ENCODE peak calls at places on chromosomes 3 and 15, in four cellular contexts. W is foreskin fibroblast, O is cardiac muscle cell, I is mesothelial cell of epicardium. B is an unnamed sample.
A peak's percentile ranks its signal among the peaks of the same experiment; 100 is the strongest.

GRCh38 chr3:187739561-187740445 is 5.5 kb downstream of the BCL6 start:
- DNase-seq in W (peak; percentile 93), O (peak; percentile 96), I (peak; percentile 68), B (peak; percentile 81)

GRCh38 chr3:15983232-15983631 is 185.5 kb upstream of the ANKRD28 start:
- DNase-seq in I (no peak), O (peak; percentile 72), W (peak; percentile 96), B (no peak)

GRCh38 chr3:36729204-36730056 is 34.9 kb downstream of the DCLK3 start:
- DNase-seq in O (peak; percentile 73), I (no peak), W (peak; percentile 75), B (no peak)

GRCh38 chr3:182793663-182794454 is 555 bp downstream of the ATP11B start:
- DNase-seq in W (peak; percentile 69), I (peak; percentile 22), O (peak; percentile 56), B (peak; percentile 21)

GRCh38 chr3:193637831-193638230 is 44.8 kb downstream of the OPA1 start:
- DNase-seq in I (no peak), W (no peak), O (peak; percentile 36), B (no peak)

GRCh38 chr15:25901841-25902610 is 38.9 kb upstream of the ATP10A start:
- DNase-seq in O (no peak), W (no peak), I (no peak), B (no peak)

GRCh38 chr3:112689989-112690388 is 49.0 kb upstream of the CCDC80 start:
- DNase-seq in I (no peak), W (no peak), O (no peak), B (no peak)

GRCh38 chr3:69767571-69767970 is 28.3 kb downstream of the MITF start:
- DNase-seq in I (no peak), O (no peak), W (peak; percentile 46), B (no peak)

GRCh38 chr3:13998831-13999230 is 119.0 kb upstream of the WNT7A start:
- DNase-seq in O (no peak), W (no peak), I (no peak), B (no peak)

GRCh38 chr3:61637088-61638051 is 76.0 kb downstream of the PTPRG start:
- DNase-seq in W (peak; percentile 35), I (no peak), O (peak; percentile 63), B (no peak)

GRCh38 chr15:53498996-53499395 is 260.5 kb downstream of the WDR72 start:
- DNase-seq in I (no peak), W (no peak), O (no peak), B (no peak)

DNA sequence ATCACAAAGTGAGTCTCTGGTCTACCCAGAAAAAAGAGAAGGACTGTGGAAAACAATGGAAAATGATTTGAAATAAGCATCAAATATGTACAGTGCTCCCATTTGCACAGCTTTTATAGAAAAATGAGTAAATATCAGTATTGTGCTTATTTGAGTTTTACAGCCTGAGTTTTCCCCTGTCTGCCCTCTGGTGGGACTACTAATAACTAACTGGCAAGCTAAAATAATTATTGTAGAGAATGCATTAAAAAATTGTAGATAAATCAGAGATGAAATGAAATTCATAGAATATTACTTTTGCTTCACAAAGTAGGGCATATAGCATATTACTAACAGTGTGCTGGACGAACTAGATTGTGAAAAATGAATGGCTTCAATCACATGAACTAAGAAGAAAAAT is 287.1 kb downstream of the NAALADL2 start:
- DNase-seq in W (peak; percentile 59), O (peak; percentile 34), I (no peak), B (no peak)
- TF ChIP-seq CTCF in W (peak; percentile 46), O (peak; percentile 45), I (no peak), B (peak; percentile 41)

GRCh38 chr3:198079771-198080520 is 119.9 kb downstream of the LMLN start:
- DNase-seq in I (no peak), O (peak; percentile 31), W (peak; percentile 49), B (peak; percentile 20)
- TF ChIP-seq CTCF in I (no peak), O (peak; percentile 7), W (peak; percentile 3), B (no peak)

DNA sequence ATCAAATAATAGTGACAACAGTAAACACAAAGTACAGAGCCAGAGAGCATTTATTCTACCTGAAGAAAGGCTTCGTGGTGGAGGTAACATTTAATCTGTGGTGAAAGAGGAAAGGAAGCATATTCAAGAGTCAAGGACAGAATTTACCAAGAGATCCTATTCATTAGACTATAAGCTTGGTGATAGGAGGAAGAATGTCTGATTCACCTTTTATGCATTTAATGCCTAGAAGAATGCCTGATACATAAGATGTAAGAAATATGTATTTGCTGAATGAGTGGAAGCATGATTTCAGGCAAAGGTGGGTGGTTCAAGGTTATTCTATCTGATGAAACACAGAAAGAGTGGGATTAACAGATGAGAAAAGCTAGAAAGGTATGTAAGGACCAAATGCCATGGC is 119.8 kb downstream of the SERPINI1 start:
- DNase-seq in I (no peak), W (no peak), O (no peak), B (no peak)
- TF ChIP-seq CTCF in I (no peak), W (no peak), O (no peak), B (no peak)

GRCh38 chr15:31098491-31098917 is 3.0 kb downstream of the TRPM1 start:
- DNase-seq in W (no peak), I (no peak), O (no peak), B (no peak)

GRCh38 chr15:31100738-31101137 is 787 bp downstream of the TRPM1 start:
- DNase-seq in I (no peak), O (no peak), W (no peak), B (no peak)

GRCh38 chr15:31096563-31096962 is 5.0 kb downstream of the TRPM1 start:
- DNase-seq in I (no peak), O (no peak), W (no peak), B (no peak)

GRCh38 chr15:31101262-31102048 is at the start of gene TRPM1:
- DNase-seq in O (no peak), W (no peak), I (no peak), B (no peak)

DNA sequence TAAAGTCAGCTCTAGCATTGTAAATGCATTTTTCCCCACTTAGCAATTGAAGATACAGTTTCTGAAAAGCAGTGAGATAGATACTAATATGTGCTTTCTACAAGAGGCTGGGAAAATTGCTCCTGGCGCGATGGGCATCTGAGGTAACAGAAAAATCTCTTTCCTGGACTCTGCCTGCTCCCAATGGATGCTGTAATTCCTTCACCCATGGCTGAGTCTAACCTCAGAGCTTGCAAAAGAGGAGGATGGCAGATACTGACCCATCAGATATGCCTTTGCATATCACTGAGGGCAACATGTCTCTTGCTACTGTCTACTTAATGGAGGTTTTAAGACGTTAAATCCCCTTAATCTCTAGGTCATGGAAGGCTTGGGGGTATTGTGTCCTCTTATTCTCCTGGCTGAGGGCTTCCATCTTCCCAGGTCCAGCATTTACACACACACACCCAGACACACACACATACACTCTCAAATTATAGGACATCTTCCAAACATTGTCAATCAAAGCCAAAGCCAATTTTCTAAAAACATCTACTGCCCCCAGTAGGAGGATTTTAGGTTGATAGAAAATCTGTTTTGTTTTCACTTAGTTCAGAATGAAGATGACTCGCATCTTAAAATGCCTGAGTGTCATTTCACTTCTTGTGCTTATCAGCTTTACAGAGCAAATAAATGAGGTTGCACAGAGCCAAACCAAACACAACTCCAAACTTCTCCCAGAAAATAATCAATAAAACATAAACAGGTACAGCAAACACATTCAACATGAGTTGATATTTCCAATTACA is 2.4 kb downstream of the TRPM1 start:
- DNase-seq in W (peak; percentile 29), O (no peak), I (no peak), B (no peak)
- TF ChIP-seq CTCF in W (no peak), O (no peak), I (no peak), B (no peak)

GRCh38 chr15:44195151-44195740 is at the start of gene FRMD5:
- DNase-seq in O (peak; percentile 96), I (peak; percentile 87), W (peak; percentile 97), B (peak; percentile 94)
- TF ChIP-seq CTCF in O (peak; percentile 57), I (peak; percentile 33), W (peak; percentile 42), B (peak; percentile 51)

DNA sequence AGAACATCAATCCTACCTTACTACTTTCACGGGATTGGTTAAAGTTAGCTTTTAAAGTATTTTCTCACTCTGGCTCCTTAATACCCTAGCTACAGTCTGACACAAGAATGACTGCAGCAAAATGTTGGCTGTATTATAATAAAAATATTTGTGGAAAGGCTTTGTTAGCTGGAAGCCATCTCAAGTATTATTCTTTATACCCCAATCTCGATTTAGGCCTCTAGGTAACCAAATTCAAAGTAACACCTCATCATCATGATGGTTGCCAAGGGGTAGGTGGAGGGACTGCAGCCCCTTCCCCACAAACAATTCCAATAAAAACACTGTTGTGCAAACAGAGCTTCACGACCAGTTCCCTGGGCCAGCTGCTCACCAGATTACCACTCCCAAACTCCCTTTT is 786 bp upstream of the GMPS start:
- DNase-seq in W (no peak), O (no peak), I (no peak), B (no peak)
- TF ChIP-seq CTCF in W (no peak), O (no peak), I (no peak), B (no peak)

GRCh38 chr3:86965180-86965579 is 25.8 kb downstream of the VGLL3 start:
- DNase-seq in O (no peak), I (no peak), W (no peak), B (no peak)
- TF ChIP-seq CTCF in O (no peak), I (no peak), W (no peak), B (no peak)

DNA sequence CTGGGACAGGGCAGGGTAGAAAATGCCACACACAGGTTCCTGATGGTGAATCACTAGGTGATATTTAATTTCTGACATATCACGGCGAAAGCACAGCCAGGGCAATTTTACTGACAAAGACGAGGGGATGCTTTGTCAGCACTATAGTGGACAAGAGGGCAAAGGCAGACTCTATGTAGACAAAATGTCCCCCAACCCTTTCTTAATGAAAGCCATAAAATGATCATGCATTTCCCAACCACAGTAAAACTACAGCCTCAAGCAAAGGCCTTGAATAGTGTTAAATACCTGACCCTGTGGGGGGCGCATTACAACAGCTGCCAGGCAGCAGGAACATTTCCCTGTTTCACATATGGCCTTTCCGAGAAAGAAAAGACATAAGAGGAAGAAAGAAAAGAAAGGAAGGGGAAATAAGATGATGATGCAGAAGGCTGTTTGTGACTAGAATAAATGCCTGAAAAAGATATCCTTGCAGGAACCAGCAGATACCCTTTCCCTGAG is 49.5 kb downstream of the GLDN start:
- DNase-seq in W (no peak), I (no peak), O (no peak), B (no peak)
- TF ChIP-seq CTCF in W (no peak), I (no peak), O (no peak), B (no peak)

DNA sequence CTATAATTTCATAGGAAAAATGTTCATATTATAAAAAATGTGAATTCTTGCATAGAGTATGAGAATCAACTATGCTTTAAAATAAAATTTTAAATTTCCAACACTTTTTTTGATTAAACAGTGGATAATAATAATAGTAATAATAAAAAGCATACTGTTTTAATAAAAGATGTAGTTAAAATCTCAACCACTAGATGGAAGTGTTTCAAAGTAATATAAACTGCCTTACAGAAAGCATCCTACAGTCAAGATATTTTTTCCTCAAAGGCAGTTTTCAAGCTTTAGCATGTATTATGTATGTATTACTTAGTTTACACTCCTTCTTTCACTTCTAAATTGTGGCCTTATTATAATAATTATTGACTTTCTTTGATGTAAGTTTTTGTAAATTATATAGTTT is 217.5 kb downstream of the CHL1 start:
- DNase-seq in W (no peak), O (peak; percentile 12), I (no peak), B (no peak)
- TF ChIP-seq CTCF in W (no peak), O (peak; percentile 24), I (peak; percentile 83), B (peak; percentile 69)

B was measured in neural crest cell.